ENCODE peak calls at places on chromosome 12, in nine cellular contexts. O is tibial artery, M is trophoblast cell, I is bronchial epithelial cell, E is IMR-90, P is mammary epithelial cell, F is body of pancreas, Z is pancreas, S is endothelial cell of umbilical vein. L is an unnamed sample. For H3K36me3, the result is how much of the 10 kb centered on the place peaks cover.

GRCh38 chr12:102474438-102475064 is 5.8 kb downstream of the IGF1 start:
- DNase-seq in O (no peak), S (no peak), F (no peak), M (peak), P (peak), E (peak), Z (no peak), I (peak), L (no peak)

GRCh38 chr12:42935756-42936155 is 346.2 kb upstream of the PRICKLE1 start:
- DNase-seq in Z (no peak), O (no peak), E (peak), F (no peak), I (peak), S (no peak), P (peak), M (no peak), L (no peak)

GRCh38 chr12:62785941-62786559 is 148.9 kb downstream of the PPM1H start:
- DNase-seq in S (peak), Z (no peak), E (peak), O (no peak), P (peak), F (no peak), I (peak), M (peak), L (peak)

GRCh38 chr12:75722714-75723200 is 211.3 kb upstream of the KRR1 start:
- DNase-seq in S (peak), M (peak), O (no peak), E (peak), I (peak), F (peak), P (peak), Z (peak), L (peak)

GRCh38 chr12:67740706-67741105 is 92.2 kb downstream of the DYRK2 start:
- DNase-seq in O (no peak), Z (no peak), S (no peak), I (no peak), F (no peak), E (no peak), P (no peak), M (no peak), L (no peak)

GRCh38 chr12:54153586-54153985 is 35.2 kb downstream of the SMUG1 start:
- DNase-seq in E (no peak), Z (no peak), I (no peak), O (no peak), F (no peak), S (no peak), P (no peak), M (no peak), L (no peak)

GRCh38 chr12:65279387-65280112 is 1.1 kb downstream of the MSRB3 start:
- DNase-seq in E (peak), F (no peak), M (no peak), O (no peak), Z (no peak), I (no peak), P (no peak), S (peak), L (peak)

GRCh38 chr12:131090254-131091210 is 136.8 kb downstream of the ADGRD1 start:
- DNase-seq in Z (no peak), M (no peak), F (peak), S (no peak), O (no peak), P (no peak), I (no peak), E (no peak), L (no peak)

GRCh38 chr12:107372229-107372658 is 278.9 kb upstream of the CRY1 start:
- DNase-seq in O (no peak), P (peak), F (no peak), Z (no peak), E (peak), I (peak), S (no peak), M (no peak), L (peak)

GRCh38 chr12:48882972-48883304 is 17.3 kb upstream of the RND1 start:
- DNase-seq in S (peak), P (no peak), I (no peak), E (no peak), O (no peak), M (no peak), F (no peak), Z (no peak), L (no peak)

GRCh38 chr12:53806689-53807088 is 54.9 kb upstream of the CISTR start:
- DNase-seq in F (no peak), O (no peak), I (no peak), P (peak), E (peak), M (no peak), S (no peak), Z (no peak), L (peak)

GRCh38 chr12:116060765-116061164 is 216.7 kb downstream of the MED13L start:
- DNase-seq in E (peak), I (no peak), M (no peak), O (no peak), F (no peak), S (no peak), P (peak), Z (no peak), L (no peak)

GRCh38 chr12:52126605-52127578 is 47.4 kb downstream of the SMIM41 start:
- DNase-seq in E (peak), S (peak), M (no peak), O (peak), F (no peak), P (no peak), I (no peak), Z (no peak), L (no peak)

GRCh38 chr12:78149459-78149858 is 318.8 kb downstream of the NAV3 start:
- DNase-seq in I (no peak), P (no peak), F (no peak), S (no peak), E (no peak), M (no peak), Z (no peak), O (no peak), L (no peak)

GRCh38 chr12:30806989-30807694 is 52.4 kb upstream of the CAPRIN2 start:
- DNase-seq in S (peak), M (peak), I (peak), P (peak), E (peak), O (no peak), F (peak), Z (peak), L (peak)

GRCh38 chr12:69686731-69687130 is 12.4 kb downstream of the BEST3 start:
- DNase-seq in P (peak), F (no peak), I (no peak), Z (no peak), S (peak), E (no peak), O (no peak), M (peak), L (no peak)

GRCh38 chr12:74794522-74794921 is 256.9 kb downstream of the ATXN7L3B start:
- DNase-seq in Z (no peak), M (no peak), P (peak), S (no peak), I (no peak), O (no peak), E (no peak), F (no peak), L (no peak)

GRCh38 chr12:10503460-10503859 is 2.2 kb upstream of the EIF2S3B start:
- DNase-seq in M (no peak), S (no peak), Z (no peak), E (no peak), O (no peak), F (no peak), P (no peak), I (no peak), L (no peak)

GRCh38 chr12:76847260-76847659 is 31.6 kb downstream of the CSRP2 start:
- DNase-seq in F (no peak), P (no peak), M (no peak), S (no peak), I (no peak), O (no peak), Z (no peak), E (no peak), L (no peak)

GRCh38 chr12:132160016-132160415 is 15.8 kb downstream of the NOC4L start:
- DNase-seq in S (no peak), I (no peak), O (peak), E (no peak), F (no peak), M (no peak), P (no peak), Z (no peak), L (no peak)

GRCh38 chr12:49671051-49671765 is 36.0 kb downstream of the FMNL3 start:
- DNase-seq in I (peak), S (peak), O (no peak), E (no peak), Z (no peak), F (no peak), M (no peak), P (no peak), L (no peak)

GRCh38 chr12:93848453-93849120 is 171.4 kb downstream of the CRADD start:
- DNase-seq in S (peak), F (no peak), I (no peak), E (no peak), O (no peak), P (no peak), Z (no peak), M (no peak), L (no peak)
- H3K4me3 ChIP-seq in S (no peak), F (no peak), I (no peak), E (no peak), O (no peak), P (no peak), Z (no peak), M (no peak), L (no peak)

GRCh38 chr12:86729798-86730197 is 473.6 kb upstream of the MGAT4C start:
- DNase-seq in M (no peak), S (no peak), I (no peak), Z (no peak), P (no peak), E (no peak), F (no peak), O (no peak), L (no peak)
- H3K36me3 ChIP-seq in M (under half), S (under half), I (under half), Z (under half), P (under half), E (under half), F (under half), O (under half), L (under half)

GRCh38 chr12:71691504-71692129 is 5.7 kb downstream of the TMEM19 start:
- DNase-seq in Z (peak), I (no peak), P (no peak), E (no peak), S (no peak), O (no peak), F (peak), M (no peak), L (no peak)
- H3K4me3 ChIP-seq in Z (peak), I (no peak), P (no peak), E (no peak), S (no peak), O (no peak), F (no peak), M (no peak), L (no peak)

DNA sequence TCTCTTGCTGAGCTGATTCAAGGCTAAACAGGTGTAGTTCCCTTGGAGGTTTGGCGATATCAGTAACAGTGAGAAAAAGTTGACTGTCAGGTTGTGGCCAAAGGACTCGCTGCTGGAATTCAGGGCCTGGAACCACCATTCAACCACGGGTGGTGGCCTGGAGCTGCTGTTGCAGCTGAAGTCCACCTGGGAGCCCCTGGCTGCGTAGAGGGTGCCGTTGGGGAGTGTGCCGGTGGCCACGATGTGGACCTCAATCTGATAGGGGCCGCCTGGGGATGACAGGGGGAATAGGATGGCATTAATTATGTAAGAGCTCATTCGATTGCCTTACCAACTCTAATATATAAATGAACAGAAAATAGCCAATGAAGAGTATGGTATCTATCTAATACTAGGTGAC is 21.2 kb upstream of the WSB2 start:
- DNase-seq in M (no peak), P (no peak), F (no peak), I (no peak), E (no peak), Z (no peak), O (no peak), S (no peak), L (no peak)
- H3K36me3 ChIP-seq in M (under half), P (under half), F (under half), I (under half), E (under half), Z (under half), O (under half), S (under half), L (under half)

GRCh38 chr12:24561411-24561871 is 387.5 kb downstream of the BCAT1 start:
- DNase-seq in S (no peak), P (no peak), Z (no peak), E (peak), M (peak), F (no peak), O (no peak), I (peak), L (peak)
- H3K4me3 ChIP-seq in S (peak), P (peak), Z (peak), E (peak), M (peak), F (peak), O (peak), I (peak), L (peak)

DNA sequence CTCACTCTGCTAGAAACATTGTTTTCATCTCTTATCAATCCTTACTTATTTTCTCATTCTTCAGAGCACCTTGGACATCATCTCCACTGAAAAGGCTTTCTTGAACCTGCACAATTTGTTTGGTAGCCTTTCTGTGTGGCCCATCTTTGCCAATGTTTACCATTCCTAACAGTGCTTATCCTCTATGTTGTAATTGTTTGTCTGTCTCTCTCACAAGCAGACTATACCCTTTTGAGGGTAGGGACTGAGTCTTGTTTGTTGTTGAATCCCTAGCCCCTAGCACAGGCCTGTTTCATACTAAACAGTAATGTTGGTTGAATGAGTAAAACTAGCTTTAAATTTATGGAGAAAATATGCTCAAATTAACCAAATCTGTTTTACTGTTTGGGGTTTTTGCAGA is 9.2 kb downstream of the MRPL42 start:
- DNase-seq in F (no peak), P (no peak), O (no peak), S (no peak), I (no peak), M (no peak), Z (no peak), E (no peak), L (no peak)
- H3K36me3 ChIP-seq in F (under half), P (under half), O (half or more), S (under half), I (under half), M (under half), Z (under half), E (under half), L (half or more)

GRCh38 chr12:47188576-47189441 is 109.0 kb upstream of the AMIGO2 start:
- DNase-seq in E (peak), S (peak), P (peak), O (no peak), M (peak), I (peak), Z (peak), F (no peak), L (peak)
- H3K4me3 ChIP-seq in E (no peak), S (no peak), P (no peak), O (no peak), M (no peak), I (no peak), Z (no peak), F (no peak), L (peak)

GRCh38 chr12:45409966-45410365 is 194.1 kb downstream of the ANO6 start:
- DNase-seq in Z (no peak), S (no peak), E (peak), O (no peak), P (peak), I (peak), F (no peak), M (peak), L (peak)

GRCh38 chr12:45407188-45407850 is 191.4 kb downstream of the ANO6 start:
- DNase-seq in S (no peak), Z (peak), P (no peak), I (peak), E (peak), F (peak), O (no peak), M (no peak), L (no peak)

GRCh38 chr12:45402288-45402687 is 186.4 kb downstream of the ANO6 start:
- DNase-seq in S (no peak), Z (no peak), F (no peak), O (no peak), I (no peak), E (peak), M (no peak), P (no peak), L (no peak)

GRCh38 chr12:45407967-45408743 is 192.3 kb downstream of the ANO6 start:
- DNase-seq in M (no peak), Z (no peak), O (no peak), S (no peak), I (no peak), F (no peak), E (no peak), P (no peak), L (no peak)
- H3K36me3 ChIP-seq in M (half or more), Z (under half), O (half or more), S (under half), I (under half), F (under half), E (under half), P (under half), L (half or more)

GRCh38 chr12:28257411-28257810 is 67.2 kb downstream of the CCDC91 start:
- DNase-seq in E (no peak), F (no peak), P (peak), S (no peak), Z (no peak), M (no peak), O (no peak), I (peak), L (no peak)

GRCh38 chr12:28248555-28249127 is 58.4 kb downstream of the CCDC91 start:
- DNase-seq in F (no peak), O (no peak), Z (no peak), I (no peak), E (no peak), P (no peak), M (peak), S (no peak), L (no peak)

GRCh38 chr12:28247806-28248205 is 57.5 kb downstream of the CCDC91 start:
- DNase-seq in Z (no peak), F (no peak), O (no peak), I (no peak), E (no peak), S (no peak), M (no peak), P (no peak), L (no peak)

GRCh38 chr12:28258998-28259397 is 68.7 kb downstream of the CCDC91 start:
- DNase-seq in M (no peak), Z (no peak), E (peak), I (peak), F (no peak), P (peak), O (no peak), S (no peak), L (no peak)

GRCh38 chr12:28253175-28253641 is 63.0 kb downstream of the CCDC91 start:
- DNase-seq in I (peak), Z (no peak), P (peak), S (no peak), M (peak), F (no peak), E (peak), O (no peak), L (peak)
- H3K4me3 ChIP-seq in I (no peak), Z (no peak), P (no peak), S (no peak), M (no peak), F (no peak), E (no peak), O (no peak), L (peak)

L was measured in adipocyte.